ENCODE peak calls at places on chromosomes 16 and 17, in nine cellular contexts. Z is T-cell; O is fibroblast of villous mesenchyme; J is AG09319; R is stimulated activated CD4-positive, alpha-beta T cell treated with anti-CD3 and anti-CD28 coated beads, Interleukin-1b, Interleukin-23, amount 100 ng/mL, for 48 hours; X is activated T-helper 1 cell treated with anti-CD3 and anti-CD28 coated beads, Interleukin-2, amount 50 U/mL, for 16 hours; V is C1 segment of cervical spinal cord; T is NCI-H1092 treated with DMSO at 0.1 percent for 48 hours; K is stimulated activated CD8-positive, alpha-beta memory T cell treated with anti-CD3 and anti-CD28 coated beads, Interleukin-12 subunit alpha, Interleukin-12 subunit beta, amount 100 ng/mL, for 4 hours. P is an unnamed sample.

GRCh38 chr16:54503011-54503410 is 216.4 kb upstream of the IRX3 start:
- DNase-seq in R (no peak), X (no peak), V (no peak), J (no peak), K (no peak), T (peak; percentile 26), Z (no peak), O (no peak), P (no peak)

GRCh38 chr17:68015081-68015723 is 18.9 kb upstream of the C17orf58 start:
- DNase-seq in X (no peak), T (no peak), Z (no peak), K (no peak), R (no peak), O (no peak), J (no peak), V (no peak), P (no peak)

GRCh38 chr17:11292491-11292890 is 51.5 kb downstream of the SHISA6 start:
- DNase-seq in T (no peak), J (no peak), Z (no peak), X (no peak), V (no peak), K (no peak), O (no peak), R (no peak), P (no peak)

GRCh38 chr17:1714488-1714979 is 4.4 kb upstream of the TLCD2 start:
- DNase-seq in K (no peak), Z (no peak), O (peak; percentile 98), X (no peak), J (peak; percentile 97), V (peak; percentile 78), T (no peak), R (peak; percentile 32), P (no peak)

GRCh38 chr17:41539071-41539492 is 11.0 kb upstream of the KRT19 start:
- DNase-seq in O (peak; percentile 12), R (no peak), X (no peak), V (no peak), Z (no peak), K (no peak), J (no peak), T (no peak), P (no peak)

GRCh38 chr17:45040459-45040858 is 11.0 kb downstream of the DCAKD start:
- DNase-seq in O (no peak), T (no peak), R (no peak), V (no peak), X (no peak), K (no peak), Z (no peak), J (no peak), P (no peak)

GRCh38 chr16:83586036-83586810 is 221.6 kb upstream of the HSBP1 start:
- DNase-seq in R (no peak), K (no peak), Z (no peak), T (peak; percentile 84), O (peak; percentile 32), V (no peak), J (no peak), X (no peak), P (no peak)

GRCh38 chr17:68562736-68563135 is 38.4 kb downstream of the FAM20A start:
- DNase-seq in X (no peak), K (no peak), J (no peak), T (no peak), V (no peak), Z (no peak), R (no peak), O (no peak), P (no peak)

GRCh38 chr17:10069301-10069700 is 129.1 kb downstream of the GAS7 start:
- DNase-seq in K (no peak), R (no peak), O (peak; percentile 32), X (no peak), Z (no peak), J (no peak), T (no peak), V (no peak), P (no peak)

GRCh38 chr17:2591040-2591640 is 2.3 kb upstream of the PAFAH1B1 start:
- DNase-seq in V (no peak), R (no peak), X (no peak), J (no peak), Z (no peak), K (no peak), O (no peak), T (no peak), P (no peak)

GRCh38 chr16:2855536-2855935 is 2.4 kb downstream of the PRSS22 start:
- DNase-seq in K (no peak), R (no peak), Z (no peak), X (no peak), V (no peak), O (no peak), J (no peak), T (no peak), P (no peak)

GRCh38 chr16:71883849-71884638 is at the start of gene ZNF821:
- DNase-seq in K (peak; percentile 52), V (peak; percentile 65), X (peak; percentile 69), Z (peak; percentile 75), T (peak; percentile 79), J (no peak), R (peak; percentile 72), O (peak; percentile 71), P (peak; percentile 86)

GRCh38 chr16:67445913-67446907 is 15.3 kb downstream of the HSD11B2 start:
- DNase-seq in K (no peak), O (peak; percentile 79), X (no peak), Z (no peak), V (no peak), T (no peak), R (no peak), J (no peak), P (no peak)

GRCh38 chr17:32757963-32758362 is 119.0 kb downstream of the MYO1D start:
- DNase-seq in X (no peak), O (peak; percentile 58), R (no peak), J (no peak), V (no peak), T (no peak), Z (no peak), K (no peak), P (no peak)

GRCh38 chr17:66307257-66307656 is 4.8 kb downstream of the PRKCA start:
- DNase-seq in T (no peak), O (no peak), Z (no peak), J (no peak), K (no peak), R (no peak), V (no peak), X (no peak), P (no peak)

GRCh38 chr17:32709562-32709961 is 167.4 kb downstream of the MYO1D start:
- DNase-seq in R (no peak), Z (no peak), X (no peak), O (no peak), V (no peak), T (no peak), J (no peak), K (no peak), P (no peak)

GRCh38 chr17:41697122-41697962 is 8.7 kb downstream of the EIF1 start:
- DNase-seq in X (no peak), O (peak; percentile 99), R (no peak), V (peak; percentile 71), K (no peak), J (no peak), Z (no peak), T (no peak), P (no peak)

GRCh38 chr17:75109407-75110236 is at the start of gene ARMC7:
- DNase-seq in T (peak; percentile 85), O (peak; percentile 79), J (no peak), Z (peak; percentile 87), X (peak; percentile 84), R (peak; percentile 90), K (peak; percentile 84), V (peak; percentile 66), P (peak; percentile 96)

GRCh38 chr16:58198022-58198683 is at the start of gene CSNK2A2:
- DNase-seq in Z (peak; percentile 66), R (peak; percentile 69), T (peak; percentile 24), O (peak; percentile 66), J (peak; percentile 18), K (peak; percentile 61), X (peak; percentile 64), V (peak; percentile 15), P (peak; percentile 78)

GRCh38 chr17:76897023-76897422 is 28.8 kb downstream of the MGAT5B start:
- DNase-seq in T (no peak), V (no peak), O (no peak), Z (no peak), R (no peak), K (no peak), J (no peak), X (no peak), P (no peak)

GRCh38 chr17:40499551-40500189 is 1.8 kb downstream of the TNS4 start:
- DNase-seq in O (peak; percentile 82), V (peak; percentile 13), J (no peak), Z (no peak), T (peak; percentile 27), R (no peak), X (no peak), K (no peak), P (no peak)

GRCh38 chr16:89370081-89370511 is 120.3 kb downstream of the ANKRD11 start:
- DNase-seq in J (peak; percentile 2), O (peak; percentile 71), R (no peak), K (no peak), X (no peak), T (no peak), V (no peak), Z (no peak), P (no peak)

GRCh38 chr17:75848523-75849303 is 4.5 kb upstream of the UNC13D start:
- DNase-seq in K (peak; percentile 48), J (no peak), R (peak; percentile 77), Z (peak; percentile 75), V (peak; percentile 89), X (peak; percentile 69), T (peak; percentile 47), O (peak; percentile 53), P (peak; percentile 88)

GRCh38 chr17:67107811-67108210 is 63.5 kb downstream of the CACNG1 start:
- DNase-seq in T (no peak), Z (no peak), K (no peak), O (peak; percentile 24), V (no peak), J (no peak), R (no peak), X (no peak), P (no peak)

GRCh38 chr16:67571464-67571863 is 9.1 kb downstream of the CTCF start:
- DNase-seq in J (no peak), X (no peak), T (no peak), Z (no peak), V (no peak), K (no peak), R (no peak), O (peak; percentile 64), P (no peak)